ENCODE peak calls at places on chromosomes 12 and 14, in seven cellular contexts. S is cardiac fibroblast, H is mucosa of descending colon, D is SK-N-SH, L is type B pancreatic cell, O is transverse colon, Y is hepatocyte. C is an unnamed sample.

GRCh38 chr14:31172084-31172483 is 35.5 kb downstream of the HECTD1 start:
- DNase-seq in S (peak), H (no peak), D (no peak), L (no peak), O (no peak), Y (no peak), C (no peak)

GRCh38 chr12:97093187-97093683 is 186.2 kb downstream of the NEDD1 start:
- DNase-seq in S (no peak), H (no peak), D (no peak), L (no peak), O (no peak), Y (no peak), C (no peak)

GRCh38 chr12:4849024-4849594 is 60.6 kb upstream of the KCNA1 start:
- DNase-seq in S (peak), H (no peak), D (peak), L (no peak), O (no peak), Y (peak), C (no peak)

GRCh38 chr14:67749341-67750110 is 47.8 kb downstream of the RDH12 start:
- DNase-seq in S (no peak), H (no peak), D (no peak), L (no peak), O (no peak), Y (no peak), C (no peak)

GRCh38 chr14:50335989-50336391 is 23.9 kb downstream of the DMAC2L start:
- DNase-seq in S (peak), H (no peak), D (peak), L (no peak), O (no peak), Y (no peak), C (peak)

GRCh38 chr12:51390457-51391046 is 654 bp downstream of the GALNT6 start:
- DNase-seq in S (no peak), H (no peak), D (no peak), L (no peak), O (no peak), Y (no peak), C (no peak)

GRCh38 chr14:104395276-104395675 is 184.3 kb upstream of the C14orf180 start:
- DNase-seq in S (no peak), H (no peak), D (no peak), L (no peak), O (no peak), Y (no peak), C (no peak)

GRCh38 chr14:101584049-101584859 is 23.0 kb downstream of the DIO3 start:
- DNase-seq in S (no peak), H (no peak), D (peak), L (no peak), O (no peak), Y (peak), C (peak)

GRCh38 chr12:6074979-6075585 is 49.4 kb downstream of the VWF start:
- DNase-seq in S (no peak), H (peak), D (no peak), L (no peak), O (peak), Y (no peak), C (no peak)

GRCh38 chr12:106289196-106289681 is 13.3 kb upstream of the TCP11L2 start:
- DNase-seq in S (peak), H (no peak), D (no peak), L (no peak), O (no peak), Y (no peak), C (no peak)

GRCh38 chr14:58690801-58691516 is 53.2 kb downstream of the DACT1 start:
- DNase-seq in S (peak), H (peak), D (no peak), L (no peak), O (peak), Y (no peak), C (no peak)

GRCh38 chr12:26520869-26521268 is 312.1 kb downstream of the ITPR2 start:
- DNase-seq in S (no peak), H (no peak), D (no peak), L (no peak), O (no peak), Y (no peak), C (no peak)

GRCh38 chr12:107760207-107760816 is 625 bp downstream of the PRDM4 start:
- DNase-seq in S (peak), H (peak), D (peak), L (no peak), O (peak), Y (peak), C (peak)

GRCh38 chr14:77848031-77848430 is 48.1 kb downstream of the ADCK1 start:
- DNase-seq in S (peak), H (no peak), D (no peak), L (no peak), O (no peak), Y (no peak), C (no peak)

GRCh38 chr12:662541-663292 is 528 bp downstream of the NINJ2 start:
- DNase-seq in S (peak), H (no peak), D (no peak), L (no peak), O (no peak), Y (no peak), C (no peak)

GRCh38 chr12:26125451-26126339 is 858 bp upstream of the BHLHE41 start:
- DNase-seq in S (peak), H (peak), D (peak), L (peak), O (peak), Y (peak), C (peak)

GRCh38 chr12:119117936-119118335 is 60.8 kb upstream of the HSPB8 start:
- DNase-seq in S (no peak), H (no peak), D (no peak), L (no peak), O (no peak), Y (no peak), C (no peak)

GRCh38 chr12:111578276-111578970 is 20.7 kb downstream of the ATXN2 start:
- DNase-seq in S (peak), H (no peak), D (no peak), L (no peak), O (no peak), Y (peak), C (no peak)

GRCh38 chr14:80607430-80608200 is 333.9 kb downstream of the CEP128 start:
- DNase-seq in S (peak), H (no peak), D (no peak), L (no peak), O (no peak), Y (peak), C (no peak)

GRCh38 chr14:64684091-64684490 is 20.1 kb upstream of the PLEKHG3 start:
- DNase-seq in S (peak), H (no peak), D (no peak), L (no peak), O (no peak), Y (peak), C (no peak)

GRCh38 chr12:49505672-49506071 is 33.2 kb upstream of the KCNH3 start:
- DNase-seq in S (peak), H (no peak), D (no peak), L (no peak), O (no peak), Y (no peak), C (no peak)

GRCh38 chr12:1457901-1458300 is 136.5 kb downstream of the FBXL14 start:
- DNase-seq in S (peak), H (no peak), D (no peak), L (no peak), O (no peak), Y (no peak), C (no peak)

GRCh38 chr12:3712209-3712992 is 40.5 kb downstream of the CRACR2A start:
- DNase-seq in S (no peak), H (no peak), D (no peak), L (no peak), O (no peak), Y (no peak), C (no peak)

GRCh38 chr14:35286707-35287106 is 5.5 kb upstream of the PSMA6 start:
- DNase-seq in S (no peak), H (no peak), D (no peak), L (no peak), O (no peak), Y (no peak), C (no peak)

GRCh38 chr12:63857771-63858670 is 13.5 kb downstream of the SRGAP1 start:
- DNase-seq in S (no peak), H (no peak), D (no peak), L (no peak), O (no peak), Y (no peak), C (no peak)

GRCh38 chr12:118136559-118137003 is 657 bp downstream of the PEBP1 start:
- DNase-seq in S (peak), H (peak), D (peak), L (no peak), O (peak), Y (peak), C (peak)

GRCh38 chr12:7090222-7090998 is 1.8 kb downstream of the C1R start:
- DNase-seq in S (no peak), H (no peak), D (no peak), L (no peak), O (no peak), Y (no peak), C (no peak)

GRCh38 chr14:77309122-77309521 is 11.6 kb downstream of the POMT2 start:
- DNase-seq in S (no peak), H (no peak), D (no peak), L (no peak), O (no peak), Y (no peak), C (no peak)

GRCh38 chr14:33237102-33237501 is 298.4 kb downstream of the NPAS3 start:
- DNase-seq in S (no peak), H (no peak), D (no peak), L (no peak), O (no peak), Y (no peak), C (no peak)

GRCh38 chr14:53872551-53873188 is 84.0 kb downstream of the BMP4 start:
- DNase-seq in S (no peak), H (no peak), D (no peak), L (no peak), O (no peak), Y (no peak), C (no peak)

GRCh38 chr12:95102916-95103671 is 29.7 kb upstream of the NR2C1 start:
- DNase-seq in S (peak), H (peak), D (no peak), L (no peak), O (peak), Y (peak), C (no peak)

GRCh38 chr14:84403585-84403984 is 1126.4 kb upstream of the FLRT2 start:
- DNase-seq in S (no peak), H (no peak), D (no peak), L (no peak), O (no peak), Y (peak), C (no peak)

GRCh38 chr14:84410344-84410743 is 1119.6 kb upstream of the FLRT2 start:
- DNase-seq in S (no peak), H (no peak), D (no peak), L (no peak), O (no peak), Y (no peak), C (no peak)

GRCh38 chr14:84404246-84404645 is 1125.7 kb upstream of the FLRT2 start:
- DNase-seq in S (no peak), H (no peak), D (no peak), L (no peak), O (no peak), Y (no peak), C (no peak)

GRCh38 chr14:84409435-84409834 is 1120.5 kb upstream of the FLRT2 start:
- DNase-seq in S (peak), H (no peak), D (no peak), L (no peak), O (no peak), Y (no peak), C (no peak)
- TF ChIP-seq CTCF in S (no peak), H (no peak), D (no peak), L (no peak), O (no peak), Y (no peak), C (no peak)

GRCh38 chr14:94407906-94408305 is 19.5 kb upstream of the SERPINA1 start:
- DNase-seq in S (no peak), H (no peak), D (no peak), L (no peak), O (no peak), Y (no peak), C (no peak)

GRCh38 chr14:94408546-94409095 is 20.2 kb upstream of the SERPINA1 start:
- DNase-seq in S (no peak), H (no peak), D (no peak), L (no peak), O (no peak), Y (no peak), C (no peak)

GRCh38 chr14:94411638-94412037 is 23.2 kb upstream of the SERPINA1 start:
- DNase-seq in S (no peak), H (peak), D (no peak), L (no peak), O (peak), Y (no peak), C (no peak)

DNA sequence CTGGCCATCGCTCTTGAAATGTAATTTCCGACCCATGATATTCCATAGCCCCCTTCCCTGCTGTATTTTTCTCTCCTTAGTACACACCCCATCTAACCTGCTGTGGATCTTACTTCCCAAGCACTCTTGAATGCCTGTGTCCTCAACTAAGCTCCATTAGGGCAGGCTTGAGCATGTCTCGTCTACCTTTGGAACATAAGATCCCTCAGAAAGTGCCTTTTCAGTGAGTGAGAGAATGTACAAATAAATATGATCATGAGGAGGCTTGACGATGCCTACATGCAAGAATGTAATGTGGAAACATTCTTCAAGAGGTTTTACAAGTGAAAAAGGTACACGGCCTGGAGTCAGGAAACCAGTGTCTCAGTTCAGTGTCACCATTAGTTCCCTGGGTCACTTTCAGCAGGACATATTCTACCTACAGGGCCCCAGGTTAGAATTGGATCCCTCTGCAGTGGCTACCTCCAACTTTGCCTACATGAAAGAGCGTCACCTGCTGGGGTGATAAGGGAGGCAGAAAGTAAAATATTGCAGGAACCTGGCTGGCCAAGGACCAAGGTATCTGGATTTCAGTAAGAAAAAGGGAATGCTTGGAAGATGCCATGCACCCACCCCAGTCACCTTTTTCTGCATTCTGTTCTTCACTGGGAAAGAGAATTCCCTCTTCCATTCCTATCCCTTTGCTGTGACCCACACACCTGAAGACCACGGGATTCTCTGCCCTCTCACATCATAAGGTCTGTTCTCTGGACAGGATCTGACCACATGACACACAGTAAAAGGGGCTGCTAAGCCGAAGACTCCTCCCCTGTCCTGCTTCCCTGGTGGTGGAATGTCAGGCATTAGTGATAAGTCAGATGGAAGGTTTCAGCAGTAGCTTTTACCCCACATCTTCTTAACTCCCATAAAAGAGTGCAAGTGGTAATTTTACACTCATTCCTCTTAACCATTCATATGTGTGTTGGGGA is 24.6 kb upstream of the SERPINA1 start:
- DNase-seq in S (peak), H (peak), D (no peak), L (no peak), O (no peak), Y (no peak), C (peak)
- TF ChIP-seq CTCF in S (peak), H (no peak), D (peak), L (no peak), O (no peak), Y (peak), C (peak)

DNA sequence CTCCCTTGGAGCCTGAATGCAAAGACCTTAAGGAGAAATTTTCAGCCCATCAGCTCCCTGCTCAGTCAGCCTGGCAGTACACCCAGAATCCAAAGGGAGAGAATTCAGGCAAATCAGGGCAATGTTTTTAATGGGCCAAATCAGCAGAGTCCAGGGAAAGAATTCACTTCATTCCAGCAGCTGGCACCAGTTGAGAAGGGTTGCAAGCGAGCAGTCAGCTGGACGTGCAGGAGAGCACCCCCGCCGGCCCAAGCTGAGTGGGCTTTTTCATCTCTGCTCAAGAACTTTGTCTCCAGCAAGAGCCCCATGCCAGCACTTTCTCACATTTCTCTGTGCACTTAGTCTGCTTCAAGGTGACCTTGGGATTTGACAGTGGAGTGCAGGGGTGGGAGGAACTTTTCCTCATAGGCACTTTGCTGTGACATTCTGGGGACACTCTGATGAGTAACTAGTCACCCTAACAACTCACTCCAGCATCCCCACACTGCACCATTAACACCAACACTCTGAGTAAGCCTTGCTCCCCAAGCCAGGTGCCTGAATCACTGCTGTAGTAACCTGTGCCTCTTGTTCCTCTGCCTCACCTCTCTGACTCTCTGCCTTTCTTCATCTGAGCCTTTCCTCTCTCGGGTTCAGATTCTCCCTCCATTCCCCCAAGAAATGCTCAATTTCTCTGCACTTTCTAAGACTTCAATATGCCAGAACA is 2.2 kb downstream of the ENDOU start:
- DNase-seq in S (no peak), H (no peak), D (no peak), L (no peak), O (no peak), Y (no peak), C (no peak)
- TF ChIP-seq CTCF in S (no peak), H (no peak), D (no peak), L (no peak), O (no peak), Y (no peak), C (no peak)

GRCh38 chr12:39503445-39503844 is 60.5 kb upstream of the KIF21A start:
- DNase-seq in S (peak), H (no peak), D (no peak), L (no peak), O (no peak), Y (no peak), C (no peak)
- TF ChIP-seq CTCF in S (peak), H (no peak), D (peak), L (peak), O (no peak), Y (no peak), C (no peak)

GRCh38 chr14:25237845-25238244 is 187.9 kb upstream of the STXBP6 start:
- DNase-seq in S (peak), H (peak), D (no peak), L (no peak), O (peak), Y (peak), C (no peak)
- TF ChIP-seq CTCF in S (no peak), H (no peak), D (peak), L (peak), O (no peak), Y (peak), C (peak)

DNA sequence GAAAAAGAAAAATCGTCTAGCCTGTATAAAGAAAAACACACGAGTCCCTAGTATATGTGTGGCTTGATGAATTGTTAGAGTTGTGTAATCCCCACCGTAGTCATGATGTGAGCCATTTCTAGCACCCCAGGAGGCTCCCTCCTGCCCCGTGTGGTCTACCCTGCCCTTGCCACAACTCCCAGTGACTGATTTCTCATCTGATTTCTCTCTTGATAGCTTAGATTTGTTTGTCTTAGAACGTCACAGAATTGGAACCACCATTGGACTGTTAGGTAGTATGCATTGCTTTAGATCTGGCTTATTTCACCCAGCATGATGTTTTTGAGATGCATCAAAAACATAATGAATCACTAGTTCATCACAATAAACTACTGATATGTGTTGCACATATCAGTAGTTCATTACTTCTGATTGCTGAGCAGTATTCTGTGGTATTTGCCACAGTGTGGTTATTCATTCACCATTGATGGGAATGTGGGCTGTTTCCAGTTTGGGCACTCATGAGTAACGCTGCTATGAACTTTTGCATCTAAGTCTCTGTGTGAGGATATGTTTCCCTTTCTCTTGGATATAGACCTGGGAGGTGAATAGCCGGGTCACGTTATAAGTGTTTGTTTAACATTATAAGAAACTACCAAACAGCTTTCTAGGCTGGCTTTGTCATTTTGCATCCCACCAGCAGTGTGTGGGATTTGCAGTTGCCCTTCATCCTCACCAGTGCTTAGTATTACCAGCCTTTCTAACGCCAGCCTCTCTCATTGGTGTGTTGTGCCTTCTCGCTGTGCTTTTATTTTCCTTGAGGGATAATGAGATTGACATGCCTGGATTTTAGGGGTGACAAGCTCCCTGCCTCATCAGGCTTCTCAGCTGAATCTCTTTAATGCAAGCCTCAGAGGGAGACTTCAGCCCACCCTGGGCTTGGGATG is 31.9 kb upstream of the NCOR2 start:
- DNase-seq in S (peak), H (no peak), D (no peak), L (no peak), O (no peak), Y (no peak), C (no peak)
- TF ChIP-seq CTCF in S (peak), H (no peak), D (peak), L (no peak), O (no peak), Y (no peak), C (no peak)

DNA sequence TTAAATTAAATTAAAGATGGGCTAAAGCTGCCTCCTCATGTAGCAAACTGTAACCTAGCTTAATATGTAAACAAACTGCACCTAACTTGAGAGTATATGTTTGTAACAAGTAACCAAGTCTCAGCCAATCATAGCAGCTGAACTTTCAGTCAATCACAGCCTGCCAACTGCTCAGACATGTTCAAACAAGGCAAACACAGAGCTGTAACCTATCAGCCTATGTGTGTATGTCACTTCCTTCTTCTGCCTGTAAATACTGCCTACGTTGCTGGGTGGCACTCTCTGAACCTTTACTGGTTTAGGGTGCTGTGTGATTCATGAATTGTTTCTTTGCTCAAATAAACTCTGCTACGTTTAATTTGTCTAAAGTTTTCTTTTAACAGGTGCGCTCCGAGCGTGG is 2.9 kb downstream of the SERPINA6 start:
- DNase-seq in S (no peak), H (peak), D (no peak), L (no peak), O (peak), Y (peak), C (peak)
- TF ChIP-seq CTCF in S (no peak), H (no peak), D (no peak), L (no peak), O (no peak), Y (no peak), C (peak)